ENCODE peak calls at places on chromosomes 5 and 9, in five cellular contexts. C is AG10803, P is tibial artery, F is adrenal gland, A is fibroblast of mammary gland. T is an unnamed sample.

GRCh38 chr5:17443333-17444125 is 54.5 kb upstream of the TAF11L2 start:
- DNase-seq in F (peak), P (no peak), C (no peak), A (no peak), T (no peak)

GRCh38 chr9:78694950-78695349 is 398.0 kb downstream of the PSAT1 start:
- DNase-seq in F (no peak), A (no peak), C (no peak), P (no peak), T (no peak)

GRCh38 chr5:127373858-127374491 is 83.4 kb downstream of the MEGF10 start:
- DNase-seq in C (no peak), A (no peak), F (no peak), P (no peak), T (no peak)

GRCh38 chr5:132215329-132215728 is 12.3 kb downstream of the P4HA2 start:
- DNase-seq in A (peak), F (peak), P (peak), C (peak), T (peak)

GRCh38 chr5:166624573-166624972 is 1666.9 kb upstream of the WWC1 start:
- DNase-seq in A (no peak), P (no peak), C (no peak), F (no peak), T (no peak)

GRCh38 chr9:118975736-118976135 is 393.5 kb downstream of the BRINP1 start:
- DNase-seq in F (no peak), P (no peak), A (peak), C (peak), T (no peak)

GRCh38 chr5:143245929-143246561 is 157.4 kb downstream of the NR3C1 start:
- DNase-seq in F (peak), A (peak), C (peak), P (no peak), T (peak)

GRCh38 chr9:99820330-99821186 is 1.1 kb upstream of the NR4A3 start:
- DNase-seq in C (peak), P (peak), F (peak), A (peak), T (peak)

GRCh38 chr9:93591706-93592388 is 15.5 kb downstream of the PHF2 start:
- DNase-seq in P (no peak), A (no peak), C (no peak), F (no peak), T (no peak)

GRCh38 chr5:151180291-151180690 is 22.7 kb upstream of the ANXA6 start:
- DNase-seq in F (no peak), C (no peak), A (no peak), P (no peak), T (no peak)

GRCh38 chr5:150512368-150512747 is 4.4 kb downstream of the NDST1 start:
- DNase-seq in A (peak), F (peak), C (peak), P (peak), T (no peak)

GRCh38 chr9:69758001-69758730 is 1.6 kb downstream of the PTAR1 start:
- DNase-seq in F (no peak), P (no peak), C (peak), A (peak), T (no peak)

GRCh38 chr5:73940026-73940425 is 314.0 kb downstream of the ARHGEF28 start:
- DNase-seq in P (no peak), C (peak), F (no peak), A (no peak), T (no peak)

GRCh38 chr5:133232911-133233310 is 181.1 kb downstream of the HSPA4 start:
- DNase-seq in A (no peak), P (no peak), F (no peak), C (no peak), T (no peak)

GRCh38 chr5:174799146-174799545 is 74.8 kb downstream of the MSX2 start:
- DNase-seq in C (peak), F (no peak), A (peak), P (no peak), T (peak)

GRCh38 chr5:157689942-157690689 is 18.8 kb downstream of the C5orf52 start:
- DNase-seq in P (no peak), C (peak), A (no peak), F (no peak), T (no peak)

GRCh38 chr5:113338628-113339027 is 96.2 kb downstream of the TSSK1B start:
- DNase-seq in F (peak), A (peak), C (no peak), P (no peak), T (peak)

GRCh38 chr5:61319388-61320146 is 12.5 kb upstream of the ZSWIM6 start:
- DNase-seq in F (peak), A (no peak), C (no peak), P (no peak), T (no peak)

GRCh38 chr5:56161927-56162326 is 71.2 kb downstream of the ANKRD55 start:
- DNase-seq in F (no peak), P (no peak), A (no peak), C (no peak), T (no peak)

GRCh38 chr9:127974769-127975261 is 6.0 kb downstream of the EEIG1 start:
- DNase-seq in P (peak), C (peak), F (no peak), A (no peak), T (no peak)

GRCh38 chr9:14616188-14616982 is 76.8 kb downstream of the ZDHHC21 start:
- DNase-seq in C (peak), P (no peak), F (peak), A (peak), T (peak)

GRCh38 chr5:125461641-125462072 is 715.2 kb upstream of the ZNF608 start:
- DNase-seq in F (no peak), P (no peak), A (no peak), C (no peak), T (no peak)

GRCh38 chr5:51345106-51345505 is 38.1 kb upstream of the ISL1 start:
- DNase-seq in F (no peak), C (peak), A (no peak), P (no peak), T (no peak)

GRCh38 chr5:58462623-58463230 is 2.8 kb upstream of the PLK2 start:
- DNase-seq in C (peak), A (peak), P (peak), F (peak), T (no peak)

GRCh38 chr5:66987949-66988838 is 208.4 kb downstream of the CD180 start:
- DNase-seq in F (no peak), C (peak), P (no peak), A (peak), T (no peak)

GRCh38 chr9:94936411-94936810 is 209.9 kb downstream of the AOPEP start:
- DNase-seq in A (peak), F (no peak), P (no peak), C (peak), T (no peak)

GRCh38 chr9:98826716-98827115 is 19.2 kb downstream of the GALNT12 start:
- DNase-seq in A (no peak), F (no peak), C (no peak), P (no peak), T (no peak)

GRCh38 chr9:93039456-93039855 is 19.0 kb upstream of the SUSD3 start:
- DNase-seq in A (no peak), F (no peak), P (no peak), C (no peak), T (no peak)

GRCh38 chr5:523658-524441 is 399 bp downstream of the SLC9A3 start:
- DNase-seq in A (no peak), C (no peak), F (no peak), P (no peak), T (no peak)

GRCh38 chr9:22005083-22005699 is 3.9 kb downstream of the CDKN2B start:
- DNase-seq in A (no peak), C (no peak), F (no peak), P (no peak), T (no peak)

GRCh38 chr5:39025456-39025855 is 48.7 kb downstream of the RICTOR start:
- DNase-seq in P (no peak), F (no peak), A (no peak), C (no peak), T (no peak)

DNA sequence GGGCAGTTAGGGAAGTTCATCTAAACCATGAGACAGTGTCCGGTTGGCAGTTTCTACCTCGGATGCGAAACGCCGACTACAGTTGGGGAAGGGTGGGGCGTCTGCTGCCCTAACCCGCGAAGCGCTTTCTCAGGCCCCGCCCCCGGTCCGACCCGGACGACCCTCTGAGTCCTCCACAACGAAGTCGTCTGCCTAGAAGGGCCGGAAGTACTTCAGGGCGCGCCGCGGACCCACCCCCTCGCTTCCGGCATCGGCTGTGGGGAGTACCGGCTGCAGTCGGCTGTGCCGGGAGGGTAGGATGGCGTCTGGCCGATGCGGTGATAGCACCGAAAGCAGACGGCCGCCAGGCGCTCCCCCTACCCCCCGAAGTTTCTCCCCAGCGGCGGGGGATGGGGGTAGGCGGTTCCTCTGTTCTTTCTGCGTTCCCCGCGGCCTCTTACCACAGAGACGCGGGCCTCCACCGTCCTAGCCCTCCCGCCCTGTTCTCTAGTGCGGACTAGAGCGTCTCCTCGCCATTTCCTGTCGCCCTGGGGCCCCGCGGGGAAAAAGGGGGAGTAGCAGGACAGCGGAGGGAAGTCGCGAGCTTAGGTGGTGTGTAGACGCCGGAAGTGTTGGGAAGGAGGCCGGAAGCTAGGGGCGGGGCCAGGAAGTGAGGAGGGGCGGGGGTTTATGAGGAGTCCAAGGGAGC is at the start of gene TRIM41:
- DNase-seq in A (peak), C (peak), P (peak), F (peak), T (peak)
- TF ChIP-seq CTCF in A (peak), C (peak), P (no peak), F (no peak), T (peak)

GRCh38 chr9:90055226-90055625 is 450.4 kb downstream of the GADD45G start:
- DNase-seq in P (no peak), C (no peak), F (no peak), A (no peak), T (no peak)
- H3K4me3 ChIP-seq in P (no peak), C (no peak), F (no peak), A (no peak), T (no peak)

GRCh38 chr5:173629628-173630027 is 13.2 kb upstream of the BOD1 start:
- DNase-seq in C (no peak), A (no peak), P (no peak), F (no peak), T (no peak)
- TF ChIP-seq CTCF in C (peak), A (peak), P (no peak), F (peak), T (peak)

GRCh38 chr5:129438322-129438721 is 21.8 kb upstream of the ADAMTS19 start:
- DNase-seq in P (no peak), A (no peak), C (no peak), F (no peak), T (no peak)

GRCh38 chr5:129445379-129445778 is 14.7 kb upstream of the ADAMTS19 start:
- DNase-seq in C (no peak), P (no peak), A (peak), F (no peak), T (no peak)

DNA sequence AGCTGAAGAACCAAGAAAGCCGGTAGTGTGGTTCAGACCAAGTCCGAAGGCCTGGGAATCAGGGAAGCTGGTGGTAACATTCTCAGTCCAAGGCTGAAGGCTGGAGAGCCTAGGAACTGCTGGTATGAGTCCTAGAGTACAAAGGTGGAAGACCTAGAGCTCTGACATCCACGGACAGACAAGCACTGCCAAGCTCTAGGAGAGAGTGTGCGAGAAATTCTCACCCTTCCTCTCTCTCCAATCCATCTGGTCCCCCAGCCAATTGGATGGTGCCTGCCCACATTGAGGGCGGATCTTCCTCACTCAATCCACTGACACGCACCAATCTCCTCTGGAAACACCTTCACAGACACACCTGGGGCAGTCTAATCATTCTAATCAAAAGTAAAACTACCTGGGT is 19.7 kb upstream of the ADAMTS19 start:
- DNase-seq in P (no peak), F (no peak), A (no peak), C (no peak), T (no peak)
- H3K4me3 ChIP-seq in P (no peak), F (no peak), A (no peak), C (no peak), T (no peak)

DNA sequence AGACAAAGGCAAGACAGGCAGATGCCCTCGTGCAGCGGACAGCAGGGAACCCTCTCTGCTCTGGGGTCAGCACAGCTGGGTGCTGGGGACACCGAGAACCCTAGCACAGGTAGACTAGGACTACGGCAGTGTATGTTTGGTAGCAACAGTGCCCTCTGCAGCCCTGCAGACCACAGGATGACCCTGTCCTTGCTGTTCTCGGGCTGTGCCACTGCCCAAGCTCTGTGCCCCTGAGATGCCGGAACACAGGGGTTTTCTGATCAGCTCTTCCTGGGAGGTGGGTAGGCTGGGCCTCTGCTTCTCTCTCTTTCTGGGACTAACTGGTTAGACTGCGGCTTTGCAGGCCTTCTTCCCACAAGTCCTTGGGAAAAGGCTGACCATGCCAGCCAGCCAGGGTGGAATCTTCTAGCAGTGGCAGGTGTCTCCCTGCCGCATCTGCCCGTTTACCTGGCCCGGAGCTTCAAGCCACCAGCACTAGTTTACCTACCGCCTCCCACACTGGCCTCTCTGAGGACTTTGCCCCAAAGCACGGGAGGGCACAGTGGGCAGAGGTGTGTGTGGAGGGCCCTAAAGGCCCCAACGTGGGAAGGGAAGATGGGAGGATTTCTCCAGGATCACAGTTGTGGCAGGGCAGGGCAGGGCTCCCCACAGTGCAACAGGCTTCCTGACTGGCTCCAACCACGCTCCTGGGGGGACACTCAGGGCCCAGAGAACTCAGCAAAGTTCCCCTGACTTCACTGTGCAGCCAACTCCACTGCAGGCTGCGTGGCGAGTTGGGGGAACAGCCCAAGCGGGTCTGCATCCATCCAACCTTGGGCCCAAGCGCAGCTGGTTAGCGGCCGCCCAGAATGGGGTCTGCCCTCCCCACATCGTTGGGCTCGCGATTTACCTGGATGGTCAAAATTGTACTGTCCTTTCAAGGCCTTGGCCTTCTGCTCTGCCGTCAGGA is 1.2 kb downstream of the UCK1 start:
- DNase-seq in C (no peak), F (no peak), P (no peak), A (no peak), T (no peak)
- TF ChIP-seq CTCF in C (no peak), F (no peak), P (no peak), A (no peak), T (no peak)

GRCh38 chr5:181171782-181172181 is 24.4 kb downstream of the OR2V2 start:
- DNase-seq in F (no peak), C (no peak), P (no peak), A (no peak), T (no peak)

GRCh38 chr5:181173420-181174342 is 26.3 kb downstream of the OR2V2 start:
- DNase-seq in F (no peak), C (peak), A (peak), P (no peak), T (no peak)

GRCh38 chr5:181170996-181171395 is 23.6 kb downstream of the OR2V2 start:
- DNase-seq in F (no peak), P (no peak), C (peak), A (no peak), T (peak)

GRCh38 chr5:181170237-181170830 is 22.9 kb downstream of the OR2V2 start:
- DNase-seq in F (no peak), P (no peak), C (no peak), A (no peak), T (no peak)

DNA sequence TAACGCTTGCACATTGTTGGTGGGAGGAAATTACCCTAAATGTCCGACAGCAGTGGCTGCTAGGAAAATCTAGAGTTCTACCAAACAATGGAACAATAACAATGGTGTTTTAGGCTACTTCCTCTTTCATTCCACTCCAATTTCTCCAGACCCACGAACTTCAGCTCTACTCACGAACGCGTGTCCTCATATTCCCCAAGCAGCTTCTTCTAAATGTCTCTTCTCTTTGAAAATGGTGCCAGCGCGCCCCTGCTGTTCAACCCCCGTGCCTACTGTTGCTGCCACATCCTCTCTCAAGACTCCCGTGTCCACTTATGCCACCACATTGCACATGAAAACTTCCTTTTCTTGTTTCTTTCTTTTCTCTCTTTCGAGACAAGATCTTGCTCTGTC is 25.6 kb downstream of the OR2V2 start:
- DNase-seq in P (peak), A (peak), C (no peak), F (peak), T (no peak)
- H3K4me3 ChIP-seq in P (no peak), A (peak), C (no peak), F (no peak), T (no peak)